ENCODE peak calls at places on chromosomes 6 and 20, in four cellular contexts. One of them, this sample, is unnamed.

GRCh38 chr6:3377536-3378397 is 79.1 kb downstream of the SLC22A23 start:
- DNase-seq in lower leg skin: no peak
- DNase-seq in adipocyte: no peak
- DNase-seq in stimulated activated CD4-positive, alpha-beta T cell treated with anti-CD3 and anti-CD28 coated beads, Interleukin-1b, Interleukin-23, amount 100 ng/mL, for 24 hours: no peak
- DNase-seq in this sample: no peak

GRCh38 chr20:18971574-18971973 is 158.0 kb downstream of the SCP2D1 start:
- DNase-seq in lower leg skin: no peak
- DNase-seq in adipocyte: no peak
- DNase-seq in stimulated activated CD4-positive, alpha-beta T cell treated with anti-CD3 and anti-CD28 coated beads, Interleukin-1b, Interleukin-23, amount 100 ng/mL, for 24 hours: no peak
- DNase-seq in this sample: no peak

GRCh38 chr6:117411474-117411873 is 14.3 kb downstream of the ROS1 start:
- DNase-seq in lower leg skin: no peak
- DNase-seq in adipocyte: no peak
- DNase-seq in stimulated activated CD4-positive, alpha-beta T cell treated with anti-CD3 and anti-CD28 coated beads, Interleukin-1b, Interleukin-23, amount 100 ng/mL, for 24 hours: no peak
- DNase-seq in this sample: no peak

GRCh38 chr6:163062790-163063189 is 335.0 kb downstream of the PACRG start:
- DNase-seq in lower leg skin: no peak
- DNase-seq in stimulated activated CD4-positive, alpha-beta T cell treated with anti-CD3 and anti-CD28 coated beads, Interleukin-1b, Interleukin-23, amount 100 ng/mL, for 24 hours: no peak
- DNase-seq in adipocyte: no peak
- DNase-seq in this sample: no peak

GRCh38 chr6:4844108-4844507 is 67.9 kb downstream of the CDYL start:
- DNase-seq in stimulated activated CD4-positive, alpha-beta T cell treated with anti-CD3 and anti-CD28 coated beads, Interleukin-1b, Interleukin-23, amount 100 ng/mL, for 24 hours: no peak
- DNase-seq in adipocyte: no peak
- DNase-seq in lower leg skin: no peak
- DNase-seq in this sample: no peak

GRCh38 chr20:41185013-41185757 is 47.8 kb downstream of the PLCG1 start:
- DNase-seq in lower leg skin: peak; percentile 63
- DNase-seq in adipocyte: no peak
- DNase-seq in stimulated activated CD4-positive, alpha-beta T cell treated with anti-CD3 and anti-CD28 coated beads, Interleukin-1b, Interleukin-23, amount 100 ng/mL, for 24 hours: no peak
- DNase-seq in this sample: no peak

GRCh38 chr20:64146301-64146935 is 17.8 kb upstream of the MYT1 start:
- DNase-seq in adipocyte: no peak
- DNase-seq in lower leg skin: peak; percentile 40
- DNase-seq in stimulated activated CD4-positive, alpha-beta T cell treated with anti-CD3 and anti-CD28 coated beads, Interleukin-1b, Interleukin-23, amount 100 ng/mL, for 24 hours: no peak
- DNase-seq in this sample: no peak

GRCh38 chr20:5215592-5216304 is 88.9 kb downstream of the CDS2 start:
- DNase-seq in stimulated activated CD4-positive, alpha-beta T cell treated with anti-CD3 and anti-CD28 coated beads, Interleukin-1b, Interleukin-23, amount 100 ng/mL, for 24 hours: no peak
- DNase-seq in adipocyte: no peak
- DNase-seq in lower leg skin: no peak
- DNase-seq in this sample: no peak

GRCh38 chr6:151757506-151757955 is 50.0 kb upstream of the ESR1 start:
- DNase-seq in stimulated activated CD4-positive, alpha-beta T cell treated with anti-CD3 and anti-CD28 coated beads, Interleukin-1b, Interleukin-23, amount 100 ng/mL, for 24 hours: no peak
- DNase-seq in adipocyte: no peak
- DNase-seq in lower leg skin: no peak
- DNase-seq in this sample: no peak

GRCh38 chr6:26193467-26194328 is 106.5 kb downstream of the HFE start:
- DNase-seq in lower leg skin: no peak
- DNase-seq in stimulated activated CD4-positive, alpha-beta T cell treated with anti-CD3 and anti-CD28 coated beads, Interleukin-1b, Interleukin-23, amount 100 ng/mL, for 24 hours: no peak
- DNase-seq in adipocyte: no peak
- DNase-seq in this sample: no peak

GRCh38 chr20:2767768-2768631 is 32.4 kb downstream of the CPXM1 start:
- DNase-seq in adipocyte: peak; percentile 52
- DNase-seq in lower leg skin: peak; percentile 85
- DNase-seq in stimulated activated CD4-positive, alpha-beta T cell treated with anti-CD3 and anti-CD28 coated beads, Interleukin-1b, Interleukin-23, amount 100 ng/mL, for 24 hours: no peak
- DNase-seq in this sample: peak; percentile 80

GRCh38 chr6:7316658-7317533 is 3.9 kb upstream of the SSR1 start:
- DNase-seq in lower leg skin: no peak
- DNase-seq in stimulated activated CD4-positive, alpha-beta T cell treated with anti-CD3 and anti-CD28 coated beads, Interleukin-1b, Interleukin-23, amount 100 ng/mL, for 24 hours: no peak
- DNase-seq in adipocyte: no peak
- DNase-seq in this sample: no peak

GRCh38 chr20:15674253-15675145 is 898.7 kb downstream of the KIF16B start:
- DNase-seq in stimulated activated CD4-positive, alpha-beta T cell treated with anti-CD3 and anti-CD28 coated beads, Interleukin-1b, Interleukin-23, amount 100 ng/mL, for 24 hours: no peak
- DNase-seq in lower leg skin: no peak
- DNase-seq in adipocyte: no peak
- DNase-seq in this sample: no peak

GRCh38 chr20:1338801-1339200 is 9.9 kb upstream of the SDCBP2 start:
- DNase-seq in lower leg skin: peak; percentile 66
- DNase-seq in adipocyte: no peak
- DNase-seq in stimulated activated CD4-positive, alpha-beta T cell treated with anti-CD3 and anti-CD28 coated beads, Interleukin-1b, Interleukin-23, amount 100 ng/mL, for 24 hours: no peak
- DNase-seq in this sample: no peak

GRCh38 chr20:3814928-3815495 is 5.3 kb upstream of the AP5S1 start:
- DNase-seq in adipocyte: no peak
- DNase-seq in lower leg skin: no peak
- DNase-seq in stimulated activated CD4-positive, alpha-beta T cell treated with anti-CD3 and anti-CD28 coated beads, Interleukin-1b, Interleukin-23, amount 100 ng/mL, for 24 hours: no peak
- DNase-seq in this sample: no peak

GRCh38 chr20:32505723-32506473 is 79.2 kb downstream of the NOL4L start:
- DNase-seq in adipocyte: no peak
- DNase-seq in lower leg skin: no peak
- DNase-seq in stimulated activated CD4-positive, alpha-beta T cell treated with anti-CD3 and anti-CD28 coated beads, Interleukin-1b, Interleukin-23, amount 100 ng/mL, for 24 hours: no peak
- DNase-seq in this sample: no peak

GRCh38 chr6:152295920-152296319 is 341.2 kb downstream of the SYNE1 start:
- DNase-seq in lower leg skin: no peak
- DNase-seq in adipocyte: no peak
- DNase-seq in stimulated activated CD4-positive, alpha-beta T cell treated with anti-CD3 and anti-CD28 coated beads, Interleukin-1b, Interleukin-23, amount 100 ng/mL, for 24 hours: no peak
- DNase-seq in this sample: no peak

GRCh38 chr6:33923857-33924514 is 120.2 kb upstream of the MLN start:
- DNase-seq in adipocyte: no peak
- DNase-seq in stimulated activated CD4-positive, alpha-beta T cell treated with anti-CD3 and anti-CD28 coated beads, Interleukin-1b, Interleukin-23, amount 100 ng/mL, for 24 hours: no peak
- DNase-seq in lower leg skin: no peak
- DNase-seq in this sample: no peak

GRCh38 chr6:87925373-87926060 is 122.1 kb upstream of the SPACA1 start:
- DNase-seq in stimulated activated CD4-positive, alpha-beta T cell treated with anti-CD3 and anti-CD28 coated beads, Interleukin-1b, Interleukin-23, amount 100 ng/mL, for 24 hours: no peak
- DNase-seq in adipocyte: no peak
- DNase-seq in lower leg skin: no peak
- DNase-seq in this sample: no peak

GRCh38 chr6:168128006-168128630 is 49.1 kb upstream of the FRMD1 start:
- DNase-seq in adipocyte: no peak
- DNase-seq in lower leg skin: peak; percentile 76
- DNase-seq in stimulated activated CD4-positive, alpha-beta T cell treated with anti-CD3 and anti-CD28 coated beads, Interleukin-1b, Interleukin-23, amount 100 ng/mL, for 24 hours: no peak
- DNase-seq in this sample: no peak

GRCh38 chr6:132730560-132730959 is 16.7 kb upstream of the VNN1 start:
- DNase-seq in stimulated activated CD4-positive, alpha-beta T cell treated with anti-CD3 and anti-CD28 coated beads, Interleukin-1b, Interleukin-23, amount 100 ng/mL, for 24 hours: no peak
- DNase-seq in lower leg skin: no peak
- DNase-seq in adipocyte: peak; percentile 90
- DNase-seq in this sample: no peak

GRCh38 chr6:49915035-49915434 is 48.7 kb upstream of the CRISP1 start:
- DNase-seq in stimulated activated CD4-positive, alpha-beta T cell treated with anti-CD3 and anti-CD28 coated beads, Interleukin-1b, Interleukin-23, amount 100 ng/mL, for 24 hours: no peak
- DNase-seq in lower leg skin: no peak
- DNase-seq in adipocyte: no peak
- DNase-seq in this sample: no peak

GRCh38 chr6:127464161-127464880 is 5.1 kb upstream of the KIAA0408 start:
- DNase-seq in adipocyte: peak; percentile 91
- DNase-seq in lower leg skin: no peak
- DNase-seq in stimulated activated CD4-positive, alpha-beta T cell treated with anti-CD3 and anti-CD28 coated beads, Interleukin-1b, Interleukin-23, amount 100 ng/mL, for 24 hours: no peak
- DNase-seq in this sample: no peak

GRCh38 chr6:2733324-2733723 is 17.4 kb downstream of the MYLK4 start:
- DNase-seq in stimulated activated CD4-positive, alpha-beta T cell treated with anti-CD3 and anti-CD28 coated beads, Interleukin-1b, Interleukin-23, amount 100 ng/mL, for 24 hours: no peak
- DNase-seq in adipocyte: no peak
- DNase-seq in lower leg skin: peak; percentile 90
- DNase-seq in this sample: peak; percentile 68

GRCh38 chr6:160285541-160286105 is 27.0 kb upstream of the SLC22A2 start:
- DNase-seq in stimulated activated CD4-positive, alpha-beta T cell treated with anti-CD3 and anti-CD28 coated beads, Interleukin-1b, Interleukin-23, amount 100 ng/mL, for 24 hours: no peak
- DNase-seq in adipocyte: no peak
- DNase-seq in lower leg skin: no peak
- DNase-seq in this sample: no peak

GRCh38 chr20:37314099-37314498 is 24.6 kb downstream of the MANBAL start:
- DNase-seq in stimulated activated CD4-positive, alpha-beta T cell treated with anti-CD3 and anti-CD28 coated beads, Interleukin-1b, Interleukin-23, amount 100 ng/mL, for 24 hours: no peak
- DNase-seq in lower leg skin: peak; percentile 82
- DNase-seq in adipocyte: no peak
- DNase-seq in this sample: no peak

GRCh38 chr6:12973302-12973865 is 256.8 kb downstream of the PHACTR1 start:
- DNase-seq in lower leg skin: no peak
- DNase-seq in adipocyte: no peak
- DNase-seq in stimulated activated CD4-positive, alpha-beta T cell treated with anti-CD3 and anti-CD28 coated beads, Interleukin-1b, Interleukin-23, amount 100 ng/mL, for 24 hours: no peak
- DNase-seq in this sample: no peak

GRCh38 chr20:20038586-20038985 is 13.7 kb downstream of the CRNKL1 start:
- DNase-seq in lower leg skin: no peak
- DNase-seq in stimulated activated CD4-positive, alpha-beta T cell treated with anti-CD3 and anti-CD28 coated beads, Interleukin-1b, Interleukin-23, amount 100 ng/mL, for 24 hours: no peak
- DNase-seq in adipocyte: no peak
- DNase-seq in this sample: no peak

GRCh38 chr6:107658920-107659879 is 164.9 kb downstream of the SCML4 start:
- DNase-seq in stimulated activated CD4-positive, alpha-beta T cell treated with anti-CD3 and anti-CD28 coated beads, Interleukin-1b, Interleukin-23, amount 100 ng/mL, for 24 hours: no peak
- DNase-seq in lower leg skin: no peak
- DNase-seq in adipocyte: peak; percentile 61
- DNase-seq in this sample: no peak

GRCh38 chr6:57248311-57248895 is 26.3 kb upstream of the RAB23 start:
- DNase-seq in adipocyte: no peak
- DNase-seq in lower leg skin: no peak
- DNase-seq in stimulated activated CD4-positive, alpha-beta T cell treated with anti-CD3 and anti-CD28 coated beads, Interleukin-1b, Interleukin-23, amount 100 ng/mL, for 24 hours: no peak
- DNase-seq in this sample: no peak

GRCh38 chr6:116580198-116580597 is 8.9 kb downstream of the RWDD1 start:
- DNase-seq in lower leg skin: no peak
- DNase-seq in adipocyte: peak; percentile 70
- DNase-seq in stimulated activated CD4-positive, alpha-beta T cell treated with anti-CD3 and anti-CD28 coated beads, Interleukin-1b, Interleukin-23, amount 100 ng/mL, for 24 hours: no peak
- DNase-seq in this sample: no peak